ENCODE peak calls at places on chromosomes 11 and 22, in ten cellular contexts. P is lung; B is astrocyte; K is left lung; N is naive thymus-derived CD4-positive, alpha-beta T cell; G is mammary epithelial cell; I is pancreas; J is A549; T is heart left ventricle; A is Karpas-422. Q is an unnamed sample. For H3K4me1, the result is how much of the 10 kb centered on the place peaks cover.

GRCh38 chr11:32231909-32232493 is 141.1 kb downstream of the RCN1 start:
- DNase-seq in P (no peak), B (peak), K (no peak), N (no peak), G (peak), I (no peak), J (peak), T (no peak), A (peak), Q (no peak)

GRCh38 chr11:9616858-9617257 is 43.4 kb downstream of the WEE1 start:
- DNase-seq in P (no peak), B (no peak), K (no peak), N (no peak), G (no peak), I (no peak), J (no peak), T (no peak), A (no peak), Q (no peak)

GRCh38 chr11:91173701-91174100 is 950.9 kb upstream of the CHORDC1 start:
- DNase-seq in P (no peak), B (peak), K (no peak), N (no peak), G (peak), I (no peak), J (no peak), T (no peak), A (no peak), Q (no peak)

GRCh38 chr11:67667490-67668190 is 6.8 kb downstream of the ALDH3B2 start:
- DNase-seq in P (no peak), B (no peak), K (no peak), N (no peak), G (no peak), I (no peak), J (no peak), T (no peak), A (peak), Q (no peak)

GRCh38 chr11:64100345-64100744 is 64.6 kb downstream of the FLRT1 start:
- DNase-seq in P (no peak), B (no peak), K (no peak), N (no peak), G (no peak), I (no peak), J (no peak), T (no peak), A (peak), Q (no peak)

GRCh38 chr22:31630331-31631329 is 31.4 kb downstream of the PISD start:
- DNase-seq in P (peak), B (peak), K (peak), N (peak), G (peak), I (peak), J (peak), T (peak), A (peak), Q (peak)

GRCh38 chr11:74170694-74171629 is at the start of the genes C2CD3 and PPME1:
- DNase-seq in P (peak), B (peak), K (peak), N (peak), G (peak), I (peak), J (peak), T (peak), A (peak), Q (peak)

GRCh38 chr11:34940026-34940677 is 23.7 kb downstream of the PDHX start:
- DNase-seq in P (no peak), B (peak), K (no peak), N (no peak), G (no peak), I (no peak), J (no peak), T (no peak), A (peak), Q (no peak)

GRCh38 chr22:44391481-44392445 is 79.0 kb upstream of the SHISAL1 start:
- DNase-seq in P (no peak), B (no peak), K (peak), N (no peak), G (no peak), I (no peak), J (no peak), T (no peak), A (no peak), Q (peak)

GRCh38 chr22:49953027-49953679 is 7.4 kb upstream of the PIM3 start:
- DNase-seq in P (no peak), B (no peak), K (peak), N (no peak), G (no peak), I (peak), J (no peak), T (no peak), A (no peak), Q (no peak)

GRCh38 chr22:39176673-39177455 is 24.4 kb upstream of the CBX7 start:
- DNase-seq in P (no peak), B (no peak), K (no peak), N (no peak), G (no peak), I (no peak), J (no peak), T (no peak), A (no peak), Q (no peak)

GRCh38 chr11:120403966-120404365 is 67.8 kb downstream of the ARHGEF12 start:
- DNase-seq in P (no peak), B (no peak), K (no peak), N (no peak), G (no peak), I (no peak), J (no peak), T (no peak), A (no peak), Q (no peak)

GRCh38 chr11:250740-251299 is 14.0 kb downstream of the PSMD13 start:
- DNase-seq in P (peak), B (no peak), K (no peak), N (peak), G (peak), I (peak), J (peak), T (peak), A (peak), Q (peak)

GRCh38 chr11:57373146-57373545 is 7.8 kb downstream of the PRG3 start:
- DNase-seq in P (no peak), B (no peak), K (no peak), N (no peak), G (no peak), I (no peak), J (no peak), T (peak), A (no peak), Q (no peak)

GRCh38 chr22:43446881-43447280 is 35.1 kb downstream of the MPPED1 start:
- DNase-seq in P (no peak), B (no peak), K (no peak), N (no peak), G (no peak), I (no peak), J (peak), T (no peak), A (peak), Q (no peak)

GRCh38 chr11:111836766-111837165 is 34.6 kb downstream of the ALG9 start:
- DNase-seq in P (no peak), B (peak), K (no peak), N (no peak), G (no peak), I (no peak), J (no peak), T (no peak), A (peak), Q (no peak)

GRCh38 chr11:10328314-10329090 is 23.6 kb downstream of the ADM start:
- DNase-seq in P (no peak), B (peak), K (no peak), N (no peak), G (peak), I (no peak), J (no peak), T (no peak), A (no peak), Q (no peak)

GRCh38 chr11:15053201-15053685 is 20.1 kb upstream of the CALCB start:
- DNase-seq in P (no peak), B (no peak), K (no peak), N (no peak), G (peak), I (no peak), J (peak), T (no peak), A (no peak), Q (no peak)

GRCh38 chr11:1952806-1953482 is 5.8 kb downstream of the MRPL23 start:
- DNase-seq in P (no peak), B (no peak), K (no peak), N (no peak), G (no peak), I (no peak), J (no peak), T (peak), A (no peak), Q (no peak)

GRCh38 chr22:47199949-47200272 is 437.5 kb downstream of the TBC1D22A start:
- DNase-seq in P (no peak), B (no peak), K (no peak), N (no peak), G (no peak), I (no peak), J (no peak), T (no peak), A (no peak), Q (no peak)

GRCh38 chr11:84719935-84720577 is 907.1 kb downstream of the DLG2 start:
- DNase-seq in P (no peak), B (no peak), K (peak), N (no peak), G (no peak), I (no peak), J (no peak), T (peak), A (no peak), Q (peak)

GRCh38 chr22:23532756-23533155 is 47.3 kb downstream of the IGLL1 start:
- DNase-seq in P (no peak), B (no peak), K (peak), N (no peak), G (no peak), I (no peak), J (no peak), T (no peak), A (no peak), Q (no peak)

GRCh38 chr22:47102648-47103047 is 340.2 kb downstream of the TBC1D22A start:
- DNase-seq in P (no peak), B (no peak), K (no peak), N (no peak), G (no peak), I (peak), J (peak), T (no peak), A (no peak), Q (no peak)

GRCh38 chr22:30226192-30226832 is 20.2 kb downstream of the LIF start:
- DNase-seq in P (no peak), B (peak), K (no peak), N (no peak), G (peak), I (no peak), J (peak), T (no peak), A (no peak), Q (no peak)

GRCh38 chr11:125379565-125380343 is 116.3 kb downstream of the FEZ1 start:
- DNase-seq in P (no peak), B (no peak), K (no peak), N (no peak), G (no peak), I (no peak), J (no peak), T (no peak), A (no peak), Q (no peak)

GRCh38 chr11:22331771-22332170 is 6.4 kb upstream of the SLC17A6 start:
- DNase-seq in P (no peak), B (no peak), K (no peak), N (no peak), G (no peak), I (no peak), J (no peak), T (no peak), A (peak), Q (no peak)

GRCh38 chr11:75307058-75307457 is 44.4 kb downstream of the ARRB1 start:
- DNase-seq in P (no peak), B (no peak), K (no peak), N (no peak), G (no peak), I (no peak), J (no peak), T (no peak), A (no peak), Q (no peak)

GRCh38 chr22:37334859-37335818 is 52.8 kb downstream of the CYTH4 start:
- DNase-seq in P (no peak), B (no peak), K (peak), N (no peak), G (no peak), I (no peak), J (peak), T (no peak), A (no peak), Q (no peak)

GRCh38 chr11:95346207-95346718 is 115.3 kb upstream of the SESN3 start:
- DNase-seq in P (no peak), B (no peak), K (no peak), N (no peak), G (no peak), I (no peak), J (no peak), T (no peak), A (no peak), Q (no peak)

GRCh38 chr11:116930586-116930985 is 93.2 kb upstream of the APOA1 start:
- DNase-seq in P (no peak), B (no peak), K (no peak), N (no peak), G (no peak), I (no peak), J (no peak), T (no peak), A (no peak), Q (no peak)

GRCh38 chr11:117992620-117993019 is 6.4 kb downstream of the IL10RA start:
- DNase-seq in P (no peak), B (no peak), K (no peak), N (no peak), G (no peak), I (no peak), J (no peak), T (no peak), A (no peak), Q (no peak)

GRCh38 chr11:117996058-117996457 is 9.9 kb downstream of the IL10RA start:
- DNase-seq in P (no peak), B (no peak), K (no peak), N (no peak), G (no peak), I (no peak), J (no peak), T (no peak), A (no peak), Q (no peak)

GRCh38 chr11:117992136-117992535 is 5.9 kb downstream of the IL10RA start:
- DNase-seq in P (no peak), B (no peak), K (no peak), N (no peak), G (no peak), I (no peak), J (no peak), T (no peak), A (no peak), Q (no peak)

GRCh38 chr11:117995472-117995871 is 9.3 kb downstream of the IL10RA start:
- DNase-seq in P (no peak), B (no peak), K (no peak), N (no peak), G (no peak), I (no peak), J (no peak), T (no peak), A (no peak), Q (no peak)

DNA sequence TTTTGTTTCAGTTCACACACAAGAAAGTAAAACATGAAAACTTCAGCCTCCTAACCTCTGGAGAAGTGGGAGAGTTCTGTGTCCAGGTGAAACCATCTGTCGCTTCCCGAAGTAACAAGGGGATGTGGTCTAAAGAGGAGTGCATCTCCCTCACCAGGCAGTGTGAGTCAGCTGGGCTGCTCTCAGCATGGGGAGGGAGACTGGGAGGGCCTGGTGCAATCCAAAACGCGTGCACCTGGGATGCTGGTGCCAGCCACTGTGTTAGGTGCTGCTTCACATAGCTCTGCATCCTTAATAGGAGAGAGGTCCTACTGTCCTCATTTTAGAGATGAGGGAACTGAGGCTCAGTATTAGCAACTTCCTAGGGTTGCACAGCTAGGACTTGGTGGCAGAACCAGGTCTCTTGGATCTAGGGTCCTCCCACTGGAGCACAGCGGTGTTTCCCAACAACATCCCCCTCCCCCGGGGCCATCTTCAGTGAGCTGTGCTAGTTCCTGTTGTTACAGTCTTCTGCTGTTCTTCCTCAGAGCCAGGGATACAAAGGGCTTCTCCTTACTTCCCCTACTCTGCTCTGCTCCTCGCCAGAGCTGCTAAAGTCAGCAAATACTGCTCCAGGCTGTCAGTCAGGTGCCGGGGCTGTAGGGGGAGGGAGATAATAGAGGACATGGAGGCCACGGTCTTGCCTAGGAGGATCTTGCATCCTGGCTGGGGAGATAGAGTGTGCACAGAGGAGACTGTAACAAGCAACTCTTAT is 8.0 kb downstream of the IL10RA start:
- DNase-seq in P (no peak), B (no peak), K (no peak), N (no peak), G (no peak), I (no peak), J (no peak), T (peak), A (no peak), Q (peak)
- H3K27ac ChIP-seq in P (no peak), B (no peak), K (no peak), N (peak), G (no peak), I (no peak), J (no peak), T (no peak), A (no peak), Q (no peak)

GRCh38 chr22:45508814-45509213 is 6.1 kb downstream of the FBLN1 start:
- DNase-seq in P (no peak), B (no peak), K (no peak), N (no peak), G (no peak), I (no peak), J (no peak), T (no peak), A (no peak), Q (no peak)
- H3K4me1 ChIP-seq in P (under half), B (under half), K (under half), N (under half), G (under half), I (under half), J (under half), T (under half), A (under half), Q (under half)

DNA sequence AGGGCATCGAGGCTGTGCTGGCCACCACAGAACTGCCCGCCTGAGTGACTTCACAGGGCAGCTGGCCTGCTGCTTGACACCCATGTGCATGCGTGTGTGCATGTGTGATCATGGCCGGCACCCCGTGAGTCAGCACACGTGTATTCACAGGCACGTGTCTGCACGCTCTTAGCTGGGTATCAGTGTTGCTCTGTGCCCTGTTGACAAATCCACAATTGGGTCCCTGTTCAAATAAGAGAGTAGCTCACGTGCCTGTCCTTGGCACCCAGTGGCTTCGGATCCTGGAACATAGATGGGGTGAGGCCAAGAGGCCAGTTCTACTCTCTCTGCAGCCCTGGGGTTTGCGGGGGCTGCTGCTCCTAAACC is 14.0 kb downstream of the B3GAT1 start:
- DNase-seq in P (no peak), B (no peak), K (no peak), N (no peak), G (no peak), I (peak), J (no peak), T (no peak), A (no peak), Q (no peak)
- H3K27ac ChIP-seq in P (no peak), B (no peak), K (no peak), N (no peak), G (no peak), I (no peak), J (no peak), T (no peak), A (no peak), Q (no peak)

DNA sequence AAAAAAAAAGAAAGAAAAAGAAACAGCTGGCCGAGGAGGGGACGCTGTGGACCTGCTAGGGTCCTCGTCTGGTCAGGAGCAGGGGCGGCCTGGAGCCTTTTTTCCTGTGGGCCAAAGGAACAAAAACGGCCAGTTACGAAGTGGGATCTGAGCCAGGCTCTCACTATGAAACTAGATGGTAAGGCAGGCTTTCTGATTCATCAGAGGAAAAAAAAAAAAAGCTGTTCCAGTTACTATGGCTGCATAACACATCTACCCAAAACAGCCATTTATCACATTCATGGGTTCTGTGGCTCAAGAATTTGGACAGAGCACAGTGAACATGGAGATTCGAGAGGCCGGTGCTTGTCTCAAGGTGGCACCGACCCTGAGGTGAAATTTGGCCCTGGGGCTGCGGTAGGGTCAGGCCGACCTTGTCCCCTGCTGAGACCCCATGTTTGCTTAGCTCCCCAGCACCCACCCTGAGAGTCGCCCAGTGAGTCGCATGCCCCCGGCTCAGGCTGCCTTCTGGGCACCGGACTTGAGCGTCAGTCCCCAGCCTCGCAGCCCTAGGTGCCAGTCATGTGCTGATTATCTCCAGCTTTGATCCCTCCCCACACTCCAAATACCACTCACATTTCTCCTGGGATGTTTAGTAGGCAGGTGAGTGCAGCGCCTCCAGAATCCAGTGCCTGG is 34.2 kb downstream of the MRGPRD start:
- DNase-seq in P (no peak), B (peak), K (no peak), N (no peak), G (peak), I (no peak), J (peak), T (no peak), A (no peak), Q (no peak)
- H3K4me1 ChIP-seq in P (under half), B (under half), K (under half), N (under half), G (under half), I (under half), J (under half), T (under half), A (under half), Q (under half)

DNA sequence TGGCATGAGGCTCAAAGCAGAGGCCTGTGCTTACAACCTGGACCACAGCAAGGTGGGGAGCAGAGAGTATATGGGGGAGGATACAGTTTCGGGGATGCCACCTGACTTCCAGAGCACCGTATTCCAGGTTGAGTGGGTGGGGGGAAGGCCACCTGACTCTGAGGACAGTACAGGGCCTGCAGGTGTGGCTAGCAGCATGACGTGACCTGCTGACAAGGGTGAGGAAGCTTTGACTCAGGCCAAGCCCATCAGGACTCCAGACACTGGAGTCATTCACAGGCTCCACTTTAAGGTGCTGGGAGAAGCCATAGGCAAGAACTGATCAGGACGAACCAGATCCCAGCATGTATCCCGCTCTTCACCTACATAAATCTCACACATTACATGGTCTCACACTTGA is 34.6 kb upstream of the CRTAM start:
- DNase-seq in P (no peak), B (no peak), K (no peak), N (no peak), G (peak), I (no peak), J (no peak), T (no peak), A (no peak), Q (no peak)
- H3K27ac ChIP-seq in P (no peak), B (peak), K (no peak), N (no peak), G (peak), I (no peak), J (no peak), T (no peak), A (no peak), Q (no peak)

GRCh38 chr11:93024376-93024775 is 54.9 kb downstream of the MTNR1B start:
- DNase-seq in P (no peak), B (no peak), K (no peak), N (no peak), G (no peak), I (no peak), J (no peak), T (no peak), A (no peak), Q (no peak)

GRCh38 chr11:93025558-93026255 is 56.3 kb downstream of the MTNR1B start:
- DNase-seq in P (no peak), B (no peak), K (no peak), N (no peak), G (peak), I (no peak), J (no peak), T (no peak), A (no peak), Q (no peak)

GRCh38 chr11:93017821-93018690 is 48.6 kb downstream of the MTNR1B start:
- DNase-seq in P (no peak), B (peak), K (no peak), N (no peak), G (peak), I (no peak), J (peak), T (no peak), A (no peak), Q (no peak)

GRCh38 chr11:93016595-93016994 is 47.1 kb downstream of the MTNR1B start:
- DNase-seq in P (no peak), B (no peak), K (no peak), N (no peak), G (no peak), I (no peak), J (no peak), T (no peak), A (no peak), Q (no peak)

GRCh38 chr11:93020248-93021088 is 51.0 kb downstream of the MTNR1B start:
- DNase-seq in P (no peak), B (peak), K (no peak), N (no peak), G (peak), I (no peak), J (peak), T (no peak), A (no peak), Q (no peak)
- H3K4me1 ChIP-seq in P (under half), B (under half), K (under half), N (under half), G (under half), I (under half), J (under half), T (under half), A (under half), Q (under half)